ENCODE peak calls at places on chromosomes 4 and X, in four cellular contexts. Z, Q, Y and U are unnamed samples.

GRCh38 chr4:7899184-7899583 is 40.5 kb downstream of the AFAP1 start:
- DNase-seq in Z (no peak), Q (no peak), Y (no peak), U (no peak)

GRCh38 chrX:109841257-109841656 is 108.2 kb upstream of the ACSL4 start:
- DNase-seq in Z (no peak), Q (no peak), Y (no peak), U (no peak)

GRCh38 chrX:125090046-125090445 is 229.6 kb upstream of the TEX13C start:
- DNase-seq in Z (no peak), Q (peak), Y (no peak), U (no peak)

GRCh38 chr4:154606728-154607723 is 5.4 kb downstream of the FGG start:
- DNase-seq in Z (no peak), Q (no peak), Y (no peak), U (no peak)

GRCh38 chr4:122963222-122963621 is 40.8 kb upstream of the NUDT6 start:
- DNase-seq in Z (no peak), Q (no peak), Y (no peak), U (no peak)

GRCh38 chrX:106955004-106955772 is 35.0 kb downstream of the CLDN2 start:
- DNase-seq in Z (no peak), Q (no peak), Y (no peak), U (no peak)

GRCh38 chr4:24664956-24665355 is 80.6 kb upstream of the DHX15 start:
- DNase-seq in Z (no peak), Q (no peak), Y (no peak), U (no peak)

GRCh38 chrX:63784902-63785692 is at the start of gene ARHGEF9:
- DNase-seq in Z (no peak), Q (no peak), Y (no peak), U (no peak)

GRCh38 chr4:72375050-72375736 is 193.8 kb downstream of the ADAMTS3 start:
- DNase-seq in Z (no peak), Q (peak), Y (peak), U (no peak)

GRCh38 chr4:26022346-26022891 is 108.4 kb downstream of the SMIM20 start:
- DNase-seq in Z (peak), Q (peak), Y (peak), U (peak)

GRCh38 chr4:168845897-168846296 is 164.2 kb downstream of the CBR4 start:
- DNase-seq in Z (no peak), Q (no peak), Y (no peak), U (no peak)

GRCh38 chrX:123971963-123972362 is 10.5 kb downstream of the STAG2 start:
- DNase-seq in Z (no peak), Q (no peak), Y (no peak), U (no peak)

GRCh38 chr4:106587558-106587957 is 219.0 kb upstream of the GIMD1 start:
- DNase-seq in Z (no peak), Q (no peak), Y (peak), U (no peak)

GRCh38 chr4:156942991-156943390 is 28.6 kb downstream of the PDGFC start:
- DNase-seq in Z (no peak), Q (no peak), Y (no peak), U (no peak)

GRCh38 chrX:1205681-1206611 is 6.5 kb downstream of the CRLF2 start:
- DNase-seq in Z (no peak), Q (no peak), Y (peak), U (peak)

GRCh38 chrX:151793886-151794285 is 59.3 kb downstream of the CNGA2 start:
- DNase-seq in Z (no peak), Q (no peak), Y (no peak), U (no peak)

GRCh38 chr4:148649669-148650331 is 207.6 kb upstream of the NR3C2 start:
- DNase-seq in Z (no peak), Q (no peak), Y (no peak), U (no peak)

GRCh38 chrX:155027509-155028066 is 944 bp downstream of the FUNDC2 start:
- DNase-seq in Z (peak), Q (no peak), Y (peak), U (peak)

GRCh38 chr4:76526585-76526990 is 91.6 kb downstream of the SHROOM3 start:
- DNase-seq in Z (peak), Q (no peak), Y (no peak), U (no peak)

GRCh38 chrX:119359618-119360382 is 39.3 kb upstream of the SLC25A43 start:
- DNase-seq in Z (no peak), Q (no peak), Y (no peak), U (no peak)

GRCh38 chrX:40855411-40855810 is 120.1 kb upstream of the MED14 start:
- DNase-seq in Z (no peak), Q (no peak), Y (no peak), U (no peak)

GRCh38 chr4:55947254-55947882 is 1.4 kb upstream of the CEP135 start:
- DNase-seq in Z (no peak), Q (peak), Y (peak), U (no peak)

GRCh38 chr4:3037957-3038451 is 36.3 kb downstream of the HTT-AS start:
- DNase-seq in Z (no peak), Q (no peak), Y (no peak), U (no peak)

GRCh38 chr4:13618212-13618806 is 9.2 kb downstream of the BOD1L1 start:
- DNase-seq in Z (no peak), Q (no peak), Y (no peak), U (no peak)

GRCh38 chrX:39507617-39508299 is 590.0 kb downstream of the BCOR start:
- DNase-seq in Z (no peak), Q (no peak), Y (no peak), U (no peak)

GRCh38 chr4:26406346-26406975 is 83.8 kb downstream of the CCKAR start:
- DNase-seq in Z (no peak), Q (no peak), Y (no peak), U (no peak)

GRCh38 chrX:130109429-130110378 is 593 bp downstream of the ELF4 start:
- DNase-seq in Z (no peak), Q (peak), Y (no peak), U (no peak)

GRCh38 chrX:53795583-53795982 is 109.1 kb upstream of the HUWE1 start:
- DNase-seq in Z (no peak), Q (no peak), Y (peak), U (peak)

GRCh38 chr4:188869581-188869980 is 730.3 kb downstream of the TRIML1 start:
- DNase-seq in Z (no peak), Q (no peak), Y (peak), U (no peak)

GRCh38 chr4:10694826-10695209 is 10.2 kb upstream of the CLNK start:
- DNase-seq in Z (no peak), Q (no peak), Y (no peak), U (no peak)

GRCh38 chr4:77040265-77040664 is 35.5 kb downstream of the CCNI start:
- DNase-seq in Z (no peak), Q (no peak), Y (peak), U (no peak)

GRCh38 chr4:71261001-71261400 is 77.8 kb upstream of the SLC4A4 start:
- DNase-seq in Z (no peak), Q (no peak), Y (no peak), U (no peak)

GRCh38 chrX:71637848-71638247 is 19.5 kb upstream of the CXCR3 start:
- DNase-seq in Z (no peak), Q (no peak), Y (peak), U (no peak)

GRCh38 chr4:118012142-118012541 is 22.1 kb upstream of the NDST3 start:
- DNase-seq in Z (no peak), Q (peak), Y (no peak), U (no peak)